ENCODE peak calls at places on chromosome 10, in five cellular contexts. Z is mesenchymal stem cell, C is trophoblast cell, N is H9, S is H1. V is an unnamed sample.

GRCh38 chr10:68981074-68981473 is 7.5 kb upstream of the KIFBP start:
- DNase-seq in Z (peak), C (no peak), N (no peak), S (no peak), V (no peak)

GRCh38 chr10:12971001-12971788 is 30.3 kb downstream of the CCDC3 start:
- DNase-seq in Z (peak), C (no peak), S (no peak), N (no peak), V (no peak)

GRCh38 chr10:96269438-96270300 is 1.7 kb downstream of the BLNK start:
- DNase-seq in S (no peak), C (no peak), N (no peak), Z (no peak), V (no peak)

GRCh38 chr10:87763086-87763861 is 54.8 kb downstream of the ATAD1 start:
- DNase-seq in Z (no peak), S (no peak), C (no peak), N (no peak), V (no peak)

GRCh38 chr10:79381804-79382221 is 34.5 kb downstream of the PPIF start:
- DNase-seq in C (no peak), N (peak), S (no peak), Z (peak), V (no peak)

GRCh38 chr10:115772606-115773005 is 500.4 kb downstream of the GFRA1 start:
- DNase-seq in S (no peak), N (no peak), C (no peak), Z (peak), V (no peak)

GRCh38 chr10:132544744-132545658 is 7.4 kb downstream of the INPP5A start:
- DNase-seq in S (no peak), Z (no peak), C (no peak), N (no peak), V (no peak)

GRCh38 chr10:110513949-110514348 is 16.2 kb downstream of the DUSP5 start:
- DNase-seq in Z (no peak), S (no peak), C (no peak), N (peak), V (no peak)

GRCh38 chr10:117442944-117443676 is 67.9 kb upstream of the PDZD8 start:
- DNase-seq in C (peak), N (peak), S (peak), Z (peak), V (peak)

GRCh38 chr10:117443677-117444022 is 68.4 kb upstream of the PDZD8 start:
- DNase-seq in S (no peak), Z (no peak), N (no peak), C (no peak), V (no peak)

GRCh38 chr10:117441812-117442443 is 66.7 kb upstream of the PDZD8 start:
- DNase-seq in N (no peak), Z (peak), S (no peak), C (no peak), V (no peak)

GRCh38 chr10:117441366-117441765 is 66.1 kb upstream of the PDZD8 start:
- DNase-seq in Z (no peak), C (no peak), N (no peak), S (no peak), V (no peak)

DNA sequence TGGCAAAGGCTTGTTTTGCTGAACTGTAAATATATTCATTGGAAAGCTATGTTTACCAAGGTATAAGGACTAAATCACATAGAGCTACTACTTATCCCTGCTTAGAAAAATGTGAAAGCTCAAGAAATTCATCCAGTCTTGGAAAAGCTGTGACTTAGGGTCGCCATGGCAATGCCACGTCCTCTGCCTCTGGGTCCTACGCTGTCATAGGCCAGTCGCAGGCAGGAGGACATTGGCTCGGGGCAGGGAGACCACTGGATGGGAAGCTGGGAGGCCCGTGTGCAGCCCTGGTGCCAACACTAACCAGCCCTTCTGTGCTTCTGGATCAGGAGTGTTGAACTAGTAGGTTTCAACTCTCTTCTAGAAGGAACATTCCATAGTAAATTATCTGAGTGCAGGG is 67.3 kb upstream of the PDZD8 start:
- DNase-seq in C (no peak), N (peak), S (no peak), Z (no peak), V (no peak)
- H3K9ac ChIP-seq in C (no peak), N (no peak), S (no peak), Z (peak), V (peak)

GRCh38 chr10:126225672-126226007 is 162.6 kb downstream of the ADAM12 start:
- DNase-seq in Z (peak), C (no peak), S (no peak), N (no peak), V (no peak)
- H3K4me2 ChIP-seq in Z (no peak), C (no peak), S (no peak), N (no peak), V (no peak)

DNA sequence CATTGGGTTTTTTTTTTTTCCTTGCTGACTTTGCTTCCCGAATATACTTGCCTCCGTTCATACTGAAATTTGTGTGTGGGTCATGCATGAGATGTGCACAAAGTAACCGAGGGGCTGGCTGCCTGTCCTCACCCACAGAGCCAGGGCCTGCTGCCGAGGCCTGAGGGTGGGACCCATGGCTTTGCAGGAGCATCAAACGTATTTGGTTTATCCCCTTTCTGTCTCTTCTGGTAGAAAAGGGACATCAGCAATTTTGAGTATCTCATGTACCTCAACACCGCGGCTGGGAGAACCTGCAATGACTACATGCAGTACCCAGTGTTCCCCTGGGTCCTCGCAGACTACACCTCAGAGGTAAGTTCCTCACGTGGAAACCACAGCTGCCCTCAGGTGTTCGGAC is 3.5 kb upstream of the LRRC18 start:
- DNase-seq in N (no peak), S (no peak), C (no peak), Z (no peak), V (no peak)
- H2BK12ac ChIP-seq in N (no peak), S (no peak), C (no peak), Z (no peak), V (no peak)

GRCh38 chr10:15510963-15511362 is 139.9 kb upstream of the FAM171A1 start:
- DNase-seq in N (no peak), Z (no peak), S (no peak), C (no peak), V (no peak)

GRCh38 chr10:15518256-15518655 is 147.2 kb upstream of the FAM171A1 start:
- DNase-seq in Z (no peak), S (no peak), C (no peak), N (no peak), V (no peak)

GRCh38 chr10:15516284-15516956 is 145.3 kb upstream of the FAM171A1 start:
- DNase-seq in S (no peak), Z (no peak), N (no peak), C (no peak), V (no peak)

GRCh38 chr10:15515207-15515606 is 144.1 kb upstream of the FAM171A1 start:
- DNase-seq in Z (no peak), S (no peak), C (no peak), N (no peak), V (no peak)
- H3K9ac ChIP-seq in Z (no peak), S (no peak), C (no peak), N (no peak), V (no peak)

DNA sequence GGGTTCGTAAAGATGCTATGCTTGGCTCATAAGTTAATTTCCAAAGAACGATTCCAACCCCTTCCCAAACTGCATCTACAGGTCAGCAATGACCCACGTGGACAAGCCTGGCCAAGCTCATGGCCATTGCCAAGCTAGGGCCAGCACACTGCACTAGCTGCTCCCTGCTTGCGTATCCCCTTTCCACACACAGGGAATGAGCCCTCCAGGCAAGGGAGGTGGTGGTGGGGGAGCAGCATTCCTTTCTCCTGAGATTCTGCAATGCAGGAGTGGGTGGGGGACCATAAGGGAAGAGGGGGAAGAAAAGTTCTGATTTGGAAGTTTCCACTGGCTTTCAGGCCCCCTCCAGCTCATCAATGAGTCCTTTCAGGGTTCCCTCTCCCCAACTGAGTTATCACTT is 56.0 kb downstream of the SH3PXD2A start:
- DNase-seq in Z (no peak), N (no peak), C (peak), S (no peak), V (no peak)
- H3K4me2 ChIP-seq in Z (no peak), N (no peak), C (no peak), S (no peak), V (no peak)

DNA sequence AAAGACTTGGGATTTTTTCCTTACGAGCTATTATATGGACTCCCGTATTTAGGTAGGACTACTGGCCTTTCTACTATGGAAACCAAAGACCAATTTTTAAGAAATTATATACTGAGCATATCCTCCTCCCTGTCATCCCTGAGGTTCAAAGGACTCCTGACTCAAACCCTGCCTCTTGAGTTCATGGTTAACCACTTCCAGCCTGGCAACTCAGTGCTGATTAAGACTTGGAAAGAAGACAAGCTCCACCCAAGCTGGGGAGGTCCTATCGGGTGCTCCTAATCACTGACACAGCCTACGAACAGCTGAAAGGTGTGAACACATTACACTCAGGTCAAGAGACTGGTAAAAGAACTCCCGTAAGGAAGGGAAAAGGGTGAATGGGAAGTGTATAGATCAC is 66.8 kb downstream of the LYZL2 start:
- DNase-seq in Z (no peak), S (no peak), C (no peak), N (no peak), V (no peak)
- H2BK12ac ChIP-seq in Z (no peak), S (no peak), C (no peak), N (no peak), V (no peak)

GRCh38 chr10:30062582-30062981 is 3.2 kb upstream of the JCAD start:
- DNase-seq in Z (peak), C (no peak), S (no peak), N (no peak), V (no peak)
- H3K9ac ChIP-seq in Z (peak), C (no peak), S (no peak), N (no peak), V (no peak)

DNA sequence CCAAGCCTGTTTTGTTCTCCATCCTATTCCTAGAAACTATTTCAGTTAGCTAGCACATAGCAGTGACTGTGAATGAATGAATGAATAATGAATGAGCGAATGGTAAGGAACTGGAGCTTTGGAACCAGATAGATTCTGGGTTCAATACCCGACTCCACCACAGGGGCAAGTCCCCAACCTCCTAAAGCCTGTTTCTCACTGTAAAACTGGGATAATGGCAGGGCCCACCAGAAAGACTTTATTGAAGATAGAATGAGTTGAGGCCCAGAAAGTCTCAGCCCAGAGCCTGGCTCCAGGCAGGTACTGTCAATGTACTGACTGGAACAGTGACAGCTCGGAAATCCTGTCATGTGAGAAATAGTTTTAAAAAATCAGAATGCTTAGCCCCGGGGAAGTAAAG is 1.1 kb upstream of the CDH23 start:
- DNase-seq in C (peak), N (peak), S (no peak), Z (no peak), V (no peak)
- H3K4me2 ChIP-seq in C (no peak), N (no peak), S (peak), Z (no peak), V (no peak)